ENCODE peak calls at places on chromosomes 12 and 14, in ten cellular contexts. One of them, this sample, is unnamed.

GRCh38 chr12:52130695-52131094 is 51.2 kb downstream of the SMIM41 start:
- DNase-seq in fibroblast of mammary gland: no peak
- DNase-seq in T-helper 17 cell: no peak
- DNase-seq in NCI-H1105 treated with DMSO at 0.1 percent for 48 hours: peak; percentile 14
- DNase-seq in WTC11: no peak
- DNase-seq in NCI-H2081: peak; percentile 99
- DNase-seq in pons: no peak
- DNase-seq in colonic mucosa: no peak
- DNase-seq in iris pigment epithelial cell: no peak
- DNase-seq in mucosa of gallbladder: no peak
- DNase-seq in this sample: no peak

GRCh38 chr14:98514016-98514415 is 758.0 kb downstream of the BCL11B start:
- DNase-seq in iris pigment epithelial cell: no peak
- DNase-seq in T-helper 17 cell: no peak
- DNase-seq in colonic mucosa: no peak
- DNase-seq in mucosa of gallbladder: no peak
- DNase-seq in NCI-H2081: no peak
- DNase-seq in WTC11: no peak
- DNase-seq in pons: no peak
- DNase-seq in NCI-H1105 treated with DMSO at 0.1 percent for 48 hours: no peak
- DNase-seq in fibroblast of mammary gland: no peak
- DNase-seq in this sample: no peak

GRCh38 chr12:22598141-22598762 is 26.7 kb upstream of the ETNK1 start:
- DNase-seq in T-helper 17 cell: no peak
- DNase-seq in pons: no peak
- DNase-seq in iris pigment epithelial cell: no peak
- DNase-seq in fibroblast of mammary gland: no peak
- DNase-seq in mucosa of gallbladder: no peak
- DNase-seq in NCI-H2081: no peak
- DNase-seq in WTC11: no peak
- DNase-seq in colonic mucosa: no peak
- DNase-seq in NCI-H1105 treated with DMSO at 0.1 percent for 48 hours: no peak
- DNase-seq in this sample: no peak

GRCh38 chr12:66829660-66830325 is 150.9 kb upstream of the GRIP1 start:
- DNase-seq in pons: no peak
- DNase-seq in T-helper 17 cell: no peak
- DNase-seq in WTC11: no peak
- DNase-seq in NCI-H1105 treated with DMSO at 0.1 percent for 48 hours: no peak
- DNase-seq in iris pigment epithelial cell: no peak
- DNase-seq in colonic mucosa: no peak
- DNase-seq in NCI-H2081: no peak
- DNase-seq in fibroblast of mammary gland: no peak
- DNase-seq in mucosa of gallbladder: no peak
- DNase-seq in this sample: no peak

GRCh38 chr12:117377758-117378157 is 16.3 kb upstream of the NOS1 start:
- DNase-seq in pons: no peak
- DNase-seq in iris pigment epithelial cell: no peak
- DNase-seq in colonic mucosa: peak; percentile 19
- DNase-seq in NCI-H1105 treated with DMSO at 0.1 percent for 48 hours: peak; percentile 22
- DNase-seq in T-helper 17 cell: no peak
- DNase-seq in WTC11: no peak
- DNase-seq in mucosa of gallbladder: no peak
- DNase-seq in fibroblast of mammary gland: no peak
- DNase-seq in NCI-H2081: peak; percentile 17
- DNase-seq in this sample: no peak

GRCh38 chr12:49895773-49896172 is 7.9 kb downstream of the FAIM2 start:
- DNase-seq in pons: no peak
- DNase-seq in iris pigment epithelial cell: no peak
- DNase-seq in colonic mucosa: no peak
- DNase-seq in NCI-H2081: no peak
- DNase-seq in WTC11: no peak
- DNase-seq in fibroblast of mammary gland: no peak
- DNase-seq in T-helper 17 cell: no peak
- DNase-seq in NCI-H1105 treated with DMSO at 0.1 percent for 48 hours: no peak
- DNase-seq in mucosa of gallbladder: no peak
- DNase-seq in this sample: no peak

GRCh38 chr12:28973491-28973890 is 175.6 kb upstream of the FAR2 start:
- DNase-seq in colonic mucosa: no peak
- DNase-seq in WTC11: no peak
- DNase-seq in mucosa of gallbladder: no peak
- DNase-seq in pons: no peak
- DNase-seq in NCI-H1105 treated with DMSO at 0.1 percent for 48 hours: no peak
- DNase-seq in fibroblast of mammary gland: no peak
- DNase-seq in iris pigment epithelial cell: no peak
- DNase-seq in T-helper 17 cell: no peak
- DNase-seq in NCI-H2081: no peak
- DNase-seq in this sample: no peak

GRCh38 chr14:55332654-55333570 is 61.7 kb downstream of the FBXO34 start:
- DNase-seq in NCI-H1105 treated with DMSO at 0.1 percent for 48 hours: no peak
- DNase-seq in iris pigment epithelial cell: no peak
- DNase-seq in pons: no peak
- DNase-seq in fibroblast of mammary gland: no peak
- DNase-seq in mucosa of gallbladder: no peak
- DNase-seq in T-helper 17 cell: no peak
- DNase-seq in NCI-H2081: no peak
- DNase-seq in colonic mucosa: no peak
- DNase-seq in WTC11: no peak
- DNase-seq in this sample: no peak

GRCh38 chr14:102898298-102898697 is 24.2 kb upstream of the AMN start:
- DNase-seq in mucosa of gallbladder: no peak
- DNase-seq in WTC11: no peak
- DNase-seq in NCI-H2081: no peak
- DNase-seq in pons: no peak
- DNase-seq in iris pigment epithelial cell: no peak
- DNase-seq in NCI-H1105 treated with DMSO at 0.1 percent for 48 hours: no peak
- DNase-seq in fibroblast of mammary gland: no peak
- DNase-seq in T-helper 17 cell: no peak
- DNase-seq in colonic mucosa: no peak
- DNase-seq in this sample: no peak

GRCh38 chr12:4037747-4038312 is 164.6 kb upstream of the PARP11 start:
- DNase-seq in colonic mucosa: peak; percentile 79
- DNase-seq in T-helper 17 cell: no peak
- DNase-seq in fibroblast of mammary gland: peak; percentile 55
- DNase-seq in iris pigment epithelial cell: peak; percentile 47
- DNase-seq in mucosa of gallbladder: peak; percentile 60
- DNase-seq in WTC11: peak; percentile 30
- DNase-seq in NCI-H2081: no peak
- DNase-seq in NCI-H1105 treated with DMSO at 0.1 percent for 48 hours: peak; percentile 27
- DNase-seq in pons: peak; percentile 46
- DNase-seq in this sample: peak; percentile 33

GRCh38 chr12:32030676-32031075 is 71.5 kb downstream of the RESF1 start:
- DNase-seq in fibroblast of mammary gland: no peak
- DNase-seq in T-helper 17 cell: no peak
- DNase-seq in WTC11: no peak
- DNase-seq in iris pigment epithelial cell: no peak
- DNase-seq in NCI-H1105 treated with DMSO at 0.1 percent for 48 hours: no peak
- DNase-seq in mucosa of gallbladder: no peak
- DNase-seq in NCI-H2081: no peak
- DNase-seq in colonic mucosa: no peak
- DNase-seq in pons: no peak
- DNase-seq in this sample: no peak

GRCh38 chr12:115824936-115825602 is 452.4 kb downstream of the MED13L start:
- DNase-seq in colonic mucosa: no peak
- DNase-seq in T-helper 17 cell: no peak
- DNase-seq in pons: no peak
- DNase-seq in WTC11: no peak
- DNase-seq in fibroblast of mammary gland: no peak
- DNase-seq in NCI-H2081: no peak
- DNase-seq in iris pigment epithelial cell: no peak
- DNase-seq in NCI-H1105 treated with DMSO at 0.1 percent for 48 hours: no peak
- DNase-seq in mucosa of gallbladder: no peak
- DNase-seq in this sample: no peak

GRCh38 chr12:123743002-123743401 is 19.1 kb upstream of the DNAH10 start:
- DNase-seq in mucosa of gallbladder: no peak
- DNase-seq in fibroblast of mammary gland: no peak
- DNase-seq in NCI-H2081: no peak
- DNase-seq in pons: no peak
- DNase-seq in T-helper 17 cell: no peak
- DNase-seq in WTC11: no peak
- DNase-seq in iris pigment epithelial cell: no peak
- DNase-seq in NCI-H1105 treated with DMSO at 0.1 percent for 48 hours: no peak
- DNase-seq in colonic mucosa: no peak
- DNase-seq in this sample: no peak

GRCh38 chr14:35341454-35342159 is 49.4 kb downstream of the PSMA6 start:
- DNase-seq in iris pigment epithelial cell: peak; percentile 49
- DNase-seq in T-helper 17 cell: no peak
- DNase-seq in NCI-H2081: peak; percentile 85
- DNase-seq in mucosa of gallbladder: peak; percentile 95
- DNase-seq in pons: peak; percentile 98
- DNase-seq in NCI-H1105 treated with DMSO at 0.1 percent for 48 hours: peak; percentile 63
- DNase-seq in WTC11: peak; percentile 58
- DNase-seq in colonic mucosa: peak; percentile 98
- DNase-seq in fibroblast of mammary gland: peak; percentile 85
- DNase-seq in this sample: peak; percentile 96

GRCh38 chr12:59500335-59500734 is 95.5 kb upstream of the SLC16A7 start:
- DNase-seq in mucosa of gallbladder: no peak
- DNase-seq in iris pigment epithelial cell: no peak
- DNase-seq in fibroblast of mammary gland: no peak
- DNase-seq in colonic mucosa: no peak
- DNase-seq in WTC11: no peak
- DNase-seq in NCI-H2081: no peak
- DNase-seq in pons: peak; percentile 69
- DNase-seq in NCI-H1105 treated with DMSO at 0.1 percent for 48 hours: no peak
- DNase-seq in T-helper 17 cell: no peak
- DNase-seq in this sample: no peak

GRCh38 chr12:27779416-27779815 is 617 bp upstream of the KLHL42 start:
- DNase-seq in NCI-H1105 treated with DMSO at 0.1 percent for 48 hours: peak; percentile 37
- DNase-seq in WTC11: peak; percentile 14
- DNase-seq in NCI-H2081: peak; percentile 43
- DNase-seq in fibroblast of mammary gland: peak; percentile 28
- DNase-seq in T-helper 17 cell: no peak
- DNase-seq in pons: peak; percentile 50
- DNase-seq in iris pigment epithelial cell: no peak
- DNase-seq in colonic mucosa: peak; percentile 33
- DNase-seq in mucosa of gallbladder: no peak
- DNase-seq in this sample: no peak

GRCh38 chr14:41285193-41285748 is 321.4 kb upstream of the LRFN5 start:
- DNase-seq in colonic mucosa: no peak
- DNase-seq in pons: no peak
- DNase-seq in mucosa of gallbladder: peak; percentile 50
- DNase-seq in NCI-H1105 treated with DMSO at 0.1 percent for 48 hours: peak; percentile 99
- DNase-seq in iris pigment epithelial cell: peak; percentile 23
- DNase-seq in NCI-H2081: peak; percentile 60
- DNase-seq in T-helper 17 cell: no peak
- DNase-seq in WTC11: peak; percentile 41
- DNase-seq in fibroblast of mammary gland: peak; percentile 58
- DNase-seq in this sample: peak; percentile 35

This sample was measured in NCI-H226.